ENCODE peak calls at places on chromosomes 11 and 22, in nine cellular contexts. W is iPS-NIHi11; S is HCEC 1CT; N is cardiac muscle cell; L is uterus; U is activated effector memory CD4-positive, alpha-beta T cell treated with Interleukin-2 at 50 U/mL for 16 hours; J is activated naive CD8-positive, alpha-beta T cell treated with anti-CD3 and anti-CD28 coated beads, Interleukin-2, amount 50 U/mL, for 16 hours; I is astrocyte of the cerebellum; X is iris pigment epithelial cell. M is an unnamed sample.

GRCh38 chr22:21727768-21728167 is 7.8 kb downstream of the YPEL1 start:
- DNase-seq in U (no peak), L (no peak), S (no peak), I (no peak), N (no peak), W (no peak), X (no peak), J (no peak), M (no peak)

GRCh38 chr22:17655289-17655688 is 16.7 kb downstream of the BCL2L13 start:
- DNase-seq in L (no peak), X (peak), J (no peak), U (no peak), N (no peak), W (no peak), I (no peak), S (no peak), M (no peak)

GRCh38 chr11:94449437-94449836 is 44.2 kb downstream of the MRE11 start:
- DNase-seq in W (no peak), N (no peak), L (no peak), S (peak), U (no peak), I (no peak), X (peak), J (no peak), M (no peak)

GRCh38 chr11:105046898-105047579 is 1.9 kb upstream of the CARD16 start:
- DNase-seq in W (peak), N (no peak), L (no peak), U (no peak), S (peak), I (peak), J (no peak), X (peak), M (no peak)

GRCh38 chr11:1515082-1516060 is 28.8 kb upstream of the MOB2 start:
- DNase-seq in W (peak), J (peak), N (peak), X (peak), I (peak), L (peak), S (peak), U (peak), M (peak)

GRCh38 chr11:83773950-83774880 is 488.0 kb upstream of the CCDC90B start:
- DNase-seq in N (no peak), L (no peak), I (no peak), X (peak), W (no peak), J (no peak), U (no peak), S (no peak), M (no peak)

GRCh38 chr11:104091281-104092071 is 55.0 kb downstream of the DDI1 start:
- DNase-seq in X (no peak), S (no peak), N (no peak), U (no peak), I (no peak), L (no peak), J (no peak), W (no peak), M (no peak)

GRCh38 chr11:26929806-26930517 is 64.0 kb upstream of the FIBIN start:
- DNase-seq in X (peak), I (no peak), U (no peak), J (no peak), S (peak), W (no peak), L (no peak), N (no peak), M (no peak)

GRCh38 chr11:72814831-72815618 is 814 bp downstream of the ATG16L2 start:
- DNase-seq in U (peak), S (peak), L (no peak), W (peak), J (no peak), I (no peak), N (peak), X (peak), M (peak)

M was measured in WTC11.